ENCODE peak calls at places on chromosomes 6 and 20, in five cellular contexts. V is mucosa of gallbladder, C is adrenal gland, F is AG04449, R is IMR-90. N is an unnamed sample.

GRCh38 chr6:42502127-42502526 is 50.4 kb upstream of the TRERF1 start:
- DNase-seq in V (no peak), C (no peak), F (no peak), R (no peak), N (no peak)

GRCh38 chr6:100464162-100464851 is 414 bp downstream of the SIM1 start:
- DNase-seq in V (no peak), C (no peak), F (no peak), R (no peak), N (no peak)

GRCh38 chr6:111220383-111221031 is 133.2 kb downstream of the SLC16A10 start:
- DNase-seq in V (no peak), C (no peak), F (no peak), R (no peak), N (no peak)

GRCh38 chr20:36543187-36544133 is 2.1 kb downstream of the MYL9 start:
- DNase-seq in V (peak), C (peak), F (no peak), R (peak), N (no peak)

GRCh38 chr6:2767327-2767985 is 2.3 kb downstream of the WRNIP1 start:
- DNase-seq in V (no peak), C (no peak), F (no peak), R (no peak), N (no peak)

GRCh38 chr6:53825514-53826321 is 30.9 kb downstream of the LRRC1 start:
- DNase-seq in V (no peak), C (no peak), F (no peak), R (no peak), N (no peak)

GRCh38 chr20:7449269-7449668 is 491.0 kb downstream of the HAO1 start:
- DNase-seq in V (no peak), C (no peak), F (no peak), R (no peak), N (no peak)

GRCh38 chr20:10469599-10469998 is 34.5 kb downstream of the SLX4IP start:
- DNase-seq in V (peak), C (peak), F (peak), R (peak), N (no peak)

GRCh38 chr20:25018425-25018824 is 25.9 kb upstream of the APMAP start:
- DNase-seq in V (no peak), C (peak), F (no peak), R (no peak), N (no peak)

GRCh38 chr6:150266309-150266708 is 102.5 kb upstream of the IYD start:
- DNase-seq in V (no peak), C (no peak), F (no peak), R (no peak), N (no peak)

GRCh38 chr20:62425281-62426058 is 1.9 kb downstream of the RBBP8NL start:
- DNase-seq in V (no peak), C (no peak), F (no peak), R (no peak), N (no peak)

GRCh38 chr20:51424270-51425041 is 118.1 kb downstream of the NFATC2 start:
- DNase-seq in V (no peak), C (no peak), F (no peak), R (no peak), N (no peak)

GRCh38 chr6:328924-329323 is 36.6 kb downstream of the DUSP22 start:
- DNase-seq in V (no peak), C (no peak), F (no peak), R (no peak), N (no peak)

GRCh38 chr6:6919173-6919572 is 188.6 kb upstream of the RREB1 start:
- DNase-seq in V (no peak), C (no peak), F (no peak), R (no peak), N (no peak)

GRCh38 chr6:106167105-106167814 is 81.1 kb downstream of the PRDM1 start:
- DNase-seq in V (no peak), C (no peak), F (no peak), R (no peak), N (no peak)

GRCh38 chr6:135657207-135657606 is 159.7 kb upstream of the AHI1 start:
- DNase-seq in V (no peak), C (no peak), F (no peak), R (no peak), N (no peak)

GRCh38 chr6:91449539-91449938 is 862.7 kb upstream of the MAP3K7 start:
- DNase-seq in V (no peak), C (no peak), F (no peak), R (peak), N (no peak)

GRCh38 chr6:19399406-19399805 is 437.8 kb upstream of the ID4 start:
- DNase-seq in V (no peak), C (no peak), F (no peak), R (peak), N (peak)

GRCh38 chr20:4091332-4092135 is 76.2 kb upstream of the RNF24 start:
- DNase-seq in V (peak), C (peak), F (no peak), R (peak), N (no peak)

GRCh38 chr20:34570859-34571306 is 12.4 kb downstream of the MAP1LC3A start:
- DNase-seq in V (no peak), C (no peak), F (peak), R (peak), N (no peak)

GRCh38 chr6:162715601-162716000 is 12.0 kb downstream of the PRKN start:
- DNase-seq in V (no peak), C (no peak), F (no peak), R (no peak), N (no peak)

GRCh38 chr20:22974354-22974753 is 60.8 kb upstream of the SSTR4 start:
- DNase-seq in V (no peak), C (no peak), F (no peak), R (no peak), N (no peak)

GRCh38 chr6:38262041-38262440 is 377.7 kb downstream of the BTBD9 start:
- DNase-seq in V (no peak), C (no peak), F (peak), R (peak), N (no peak)

GRCh38 chr6:28266563-28266961 is 381 bp upstream of the ZSCAN26 start:
- DNase-seq in V (no peak), C (no peak), F (no peak), R (no peak), N (no peak)

GRCh38 chr6:68701159-68701558 is 66.1 kb downstream of the ADGRB3 start:
- DNase-seq in V (no peak), C (no peak), F (no peak), R (no peak), N (no peak)

GRCh38 chr6:125197795-125198269 is 44.3 kb downstream of the TPD52L1 start:
- DNase-seq in V (peak), C (peak), F (no peak), R (peak), N (no peak)

GRCh38 chr6:106939208-106939607 is 35.3 kb downstream of the CD24 start:
- DNase-seq in V (no peak), C (no peak), F (no peak), R (no peak), N (no peak)

GRCh38 chr20:37524221-37524700 is 3.2 kb downstream of the NNAT start:
- DNase-seq in V (no peak), C (peak), F (no peak), R (no peak), N (no peak)

GRCh38 chr6:88761237-88762031 is 202.0 kb downstream of the RNGTT start:
- DNase-seq in V (no peak), C (no peak), F (no peak), R (no peak), N (no peak)

GRCh38 chr20:16222859-16223411 is 350.3 kb downstream of the KIF16B start:
- DNase-seq in V (no peak), C (no peak), F (no peak), R (no peak), N (no peak)

GRCh38 chr6:90184334-90185298 is 112.0 kb downstream of the BACH2 start:
- DNase-seq in V (peak), C (no peak), F (no peak), R (peak), N (no peak)

GRCh38 chr6:45599053-45599452 is 221.3 kb upstream of the SUPT3H start:
- DNase-seq in V (no peak), C (no peak), F (no peak), R (no peak), N (no peak)

GRCh38 chr20:45038747-45039469 is 62.0 kb downstream of the KCNS1 start:
- DNase-seq in V (no peak), C (no peak), F (no peak), R (no peak), N (no peak)

GRCh38 chr6:154593122-154593521 is 82.6 kb upstream of the CNKSR3 start:
- DNase-seq in V (no peak), C (no peak), F (no peak), R (no peak), N (no peak)

GRCh38 chr6:73884540-73884939 is 188.5 kb downstream of the CD109 start:
- DNase-seq in V (no peak), C (no peak), F (no peak), R (no peak), N (no peak)

GRCh38 chr20:35700625-35701148 is 1.5 kb downstream of the ROMO1 start:
- DNase-seq in V (no peak), C (no peak), F (no peak), R (no peak), N (no peak)

GRCh38 chr20:54267510-54268003 is 59.7 kb downstream of the PFDN4 start:
- DNase-seq in V (peak), C (peak), F (no peak), R (peak), N (no peak)

GRCh38 chr20:1537731-1538058 is 19.8 kb downstream of the SIRPD start:
- DNase-seq in V (peak), C (peak), F (no peak), R (no peak), N (no peak)

GRCh38 chr6:166412911-166413384 is 30.2 kb upstream of the MPC1 start:
- DNase-seq in V (no peak), C (no peak), F (no peak), R (no peak), N (no peak)

N was measured in amygdala.